ENCODE peak calls at places on chromosome 16, in five cellular contexts. Q is HepG2, T is H1, E is SK-N-SH, X is K562. Y is an unnamed sample.

GRCh38 chr16:73846292-73846849 is 450.2 kb upstream of the PSMD7 start:
- DNase-seq in X (no peak), Q (no peak), T (no peak), E (peak; percentile 14), Y (no peak)

GRCh38 chr16:72739577-72739976 is 308.4 kb downstream of the ZFHX3 start:
- DNase-seq in E (no peak), T (no peak), Q (peak; percentile 8), X (no peak), Y (no peak)

GRCh38 chr16:55015181-55015913 is 84.7 kb downstream of the IRX5 start:
- DNase-seq in E (no peak), X (no peak), T (no peak), Q (no peak), Y (no peak)

GRCh38 chr16:75267631-75268264 is 16.3 kb upstream of the BCAR1 start:
- DNase-seq in Q (peak; percentile 71), E (peak; percentile 38), T (no peak), X (no peak), Y (no peak)

GRCh38 chr16:85090166-85090565 is 22.1 kb downstream of the CIBAR2 start:
- DNase-seq in E (peak; percentile 48), T (no peak), X (no peak), Q (no peak), Y (no peak)

GRCh38 chr16:28893291-28893690 is 15.0 kb downstream of the ATP2A1 start:
- DNase-seq in T (no peak), X (no peak), E (no peak), Q (no peak), Y (no peak)

GRCh38 chr16:27690604-27691003 is 140.7 kb downstream of the KATNIP start:
- DNase-seq in E (no peak), T (no peak), Q (peak; percentile 26), X (peak; percentile 73), Y (no peak)

GRCh38 chr16:16882766-16883165 is 503.8 kb downstream of the NPIPA7 start:
- DNase-seq in E (no peak), T (no peak), X (no peak), Q (no peak), Y (no peak)

GRCh38 chr16:19967561-19967960 is 82.9 kb upstream of the GPRC5B start:
- DNase-seq in E (no peak), T (no peak), X (no peak), Q (no peak), Y (no peak)

GRCh38 chr16:78242231-78242630 is 142.8 kb downstream of the WWOX start:
- DNase-seq in X (no peak), T (no peak), E (no peak), Q (peak; percentile 41), Y (no peak)
- H3K4me3 ChIP-seq in X (no peak overlapping the region), T (no peak overlapping the region), E (no peak overlapping the region), Q (no peak overlapping the region), Y (no peak overlapping the region)

GRCh38 chr16:53435066-53435688 is 906 bp downstream of the RBL2 start:
- DNase-seq in T (no peak), X (peak; percentile 74), Q (peak; percentile 94), E (peak; percentile 82), Y (peak; percentile 73)
- TF ChIP-seq GABPA in T (no peak), X (peak; percentile 55), Q (no peak), E (peak; percentile 23), Y (no peak)

GRCh38 chr16:31459722-31460581 is 651 bp downstream of the ARMC5 start:
- DNase-seq in X (peak; percentile 95), Q (peak; percentile 99), E (peak; percentile 97), T (peak; percentile 99), Y (peak; percentile 96)
- H3K79me2 ChIP-seq in X (peaks cover 54% of the 10 kb centered on the region), Q (peaks cover 38% of the 10 kb centered on the region), E (peaks cover 43% of the 10 kb centered on the region), T (no peaks in the 10 kb centered on the region), Y (peaks cover 46% of the 10 kb centered on the region)

GRCh38 chr16:1308036-1308976 is 1.1 kb upstream of the UBE2I start:
- DNase-seq in X (peak; percentile 93), T (no peak), E (no peak), Q (peak; percentile 52), Y (no peak)
- H3K4me3 ChIP-seq in X (peak overlapping the region; percentile 91), T (peak overlapping the region; percentile 59), E (peak overlapping the region; percentile 59), Q (peak overlapping the region; percentile 85), Y (peak overlapping the region; percentile 41)

DNA sequence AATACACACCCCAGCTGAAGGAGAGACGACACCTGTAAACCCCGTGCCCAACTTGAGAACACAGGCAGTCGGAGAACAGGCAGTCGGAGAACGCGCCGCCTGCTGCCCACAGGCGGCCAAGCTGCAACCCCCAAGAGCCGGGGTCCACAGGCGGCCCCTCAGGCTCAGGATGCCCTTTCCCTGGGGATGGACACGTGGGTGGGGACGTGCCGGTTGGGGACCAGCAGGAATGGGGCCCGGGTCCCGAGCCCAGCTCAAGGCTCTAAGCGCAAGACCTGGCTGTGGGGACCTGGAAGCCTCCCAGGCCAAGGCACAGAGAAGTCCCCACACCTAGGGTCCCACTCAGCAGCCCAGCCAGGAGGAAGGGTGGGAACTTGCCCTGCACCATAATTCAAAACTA is 79.5 kb upstream of the GNG13 start:
- DNase-seq in Q (no peak), T (no peak), X (no peak), E (no peak), Y (no peak)
- TF ChIP-seq GABPA in Q (no peak), T (no peak), X (no peak), E (no peak), Y (no peak)

DNA sequence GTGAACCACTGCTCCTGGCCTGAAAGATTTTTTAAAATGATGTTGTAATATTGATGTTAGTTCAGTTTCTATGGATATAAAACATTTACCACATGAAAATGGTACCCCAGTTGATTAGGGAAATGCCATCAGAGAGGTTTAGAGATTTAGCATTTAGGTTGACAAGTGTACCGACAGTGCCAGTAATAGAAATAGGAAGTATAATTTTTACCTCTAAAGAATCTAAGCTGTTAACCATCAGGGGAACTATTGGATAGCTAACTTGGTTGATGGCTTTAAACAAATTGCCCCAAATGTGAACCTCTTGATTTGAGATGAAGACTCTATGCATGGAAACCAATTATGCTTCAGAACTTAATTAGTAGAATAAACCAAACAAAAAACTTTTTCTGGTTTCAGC is 6.4 kb downstream of the CBFB start:
- DNase-seq in Q (no peak), E (no peak), T (no peak), X (no peak), Y (no peak)
- H3K79me2 ChIP-seq in Q (peaks cover 84% of the 10 kb centered on the region), E (peaks cover 100% of the 10 kb centered on the region), T (no peaks in the 10 kb centered on the region), X (peaks cover 87% of the 10 kb centered on the region), Y (peaks cover 79% of the 10 kb centered on the region)

GRCh38 chr16:89491974-89492687 is 1.8 kb upstream of the ANKRD11 start:
- DNase-seq in E (peak; percentile 44), Q (no peak), X (peak; percentile 57), T (no peak), Y (no peak)
- H3K4me3 ChIP-seq in E (peak overlapping the region; percentile 80), Q (peak overlapping the region; percentile 61), X (peak overlapping the region; percentile 97), T (peak overlapping the region; percentile 74), Y (peak overlapping the region; percentile 99)

GRCh38 chr16:30490210-30490609 is 17.7 kb downstream of the ITGAL start:
- DNase-seq in Q (no peak), E (no peak), X (no peak), T (no peak), Y (no peak)

GRCh38 chr16:30488764-30489595 is 16.4 kb downstream of the ITGAL start:
- DNase-seq in X (no peak), E (no peak), T (no peak), Q (peak; percentile 78), Y (no peak)

GRCh38 chr16:30491229-30491628 is 18.7 kb downstream of the ITGAL start:
- DNase-seq in X (no peak), T (no peak), Q (no peak), E (no peak), Y (no peak)

GRCh38 chr16:30494028-30494427 is 21.5 kb downstream of the ITGAL start:
- DNase-seq in E (no peak), Q (no peak), X (no peak), T (no peak), Y (no peak)

GRCh38 chr16:30491744-30492308 is 19.3 kb downstream of the ITGAL start:
- DNase-seq in X (peak; percentile 53), T (no peak), E (no peak), Q (peak; percentile 56), Y (no peak)
- TF ChIP-seq GABPA in X (peak; percentile 46), T (no peak), E (no peak), Q (no peak), Y (no peak)

GRCh38 chr16:88939814-88940195 is 37.2 kb downstream of the CBFA2T3 start:
- DNase-seq in X (no peak), Q (no peak), E (no peak), T (no peak), Y (no peak)
- H3K79me2 ChIP-seq in X (peaks cover 90% of the 10 kb centered on the region), Q (no peaks in the 10 kb centered on the region), E (no peaks in the 10 kb centered on the region), T (no peaks in the 10 kb centered on the region), Y (peaks cover 21% of the 10 kb centered on the region)

Y was measured in GM12878.